ENCODE peak calls at places on chromosomes 16 and 17, in seven cellular contexts. C is ascending aorta; G is progenitor cell of endocrine pancreas; T is omental fat pad; I is tibial artery; B is stimulated activated CD4-positive, alpha-beta T cell treated with anti-CD3 and anti-CD28 coated beads, Interleukin-15, amount 100 ng/mL, for 1 hour; E is NCI-H1092 treated with DMSO at 0.1 percent for 48 hours. K is an unnamed sample.

GRCh38 chr16:2054543-2055245 is 6.9 kb downstream of the TSC2 start:
- DNase-seq in B (no peak), E (no peak), I (no peak), T (no peak), C (no peak), G (no peak), K (no peak)

GRCh38 chr16:81564368-81565060 is 119.9 kb downstream of the CMIP start:
- DNase-seq in E (no peak), I (no peak), B (no peak), T (no peak), C (no peak), G (no peak), K (no peak)

GRCh38 chr17:21525464-21526130 is 149.4 kb downstream of the KCNJ12 start:
- DNase-seq in E (no peak), I (no peak), T (no peak), G (no peak), C (no peak), B (no peak), K (no peak)

GRCh38 chr17:75069783-75070182 is 18.0 kb upstream of the SLC16A5 start:
- DNase-seq in C (no peak), I (no peak), G (no peak), E (no peak), B (no peak), T (no peak), K (peak)

GRCh38 chr16:7313170-7313569 is 19.5 kb upstream of the RBFOX1 start:
- DNase-seq in C (no peak), I (no peak), E (peak), T (no peak), B (no peak), G (no peak), K (no peak)

GRCh38 chr17:49986396-49987289 is 8.4 kb downstream of the DLX3 start:
- DNase-seq in B (no peak), C (no peak), G (no peak), E (no peak), I (no peak), T (no peak), K (no peak)

GRCh38 chr16:88430185-88430523 is 22.9 kb upstream of the ZFPM1 start:
- DNase-seq in E (no peak), B (no peak), G (no peak), T (no peak), I (no peak), C (no peak), K (no peak)

GRCh38 chr17:29179232-29180036 is 764 bp downstream of the MYO18A start:
- DNase-seq in I (no peak), B (no peak), T (no peak), C (no peak), E (peak), G (peak), K (peak)

GRCh38 chr17:78173025-78173715 is 4.8 kb downstream of the SYNGR2 start:
- DNase-seq in E (no peak), I (no peak), T (no peak), G (no peak), B (no peak), C (no peak), K (no peak)

GRCh38 chr17:36943250-36944220 is 5.2 kb upstream of the AATF start:
- DNase-seq in C (no peak), B (no peak), G (no peak), I (no peak), T (no peak), E (no peak), K (no peak)

GRCh38 chr17:751269-752001 is 629 bp downstream of the GEMIN4 start:
- DNase-seq in T (no peak), I (peak), G (no peak), E (no peak), B (peak), C (no peak), K (peak)

GRCh38 chr17:58005031-58005727 is 1.9 kb downstream of the SRSF1 start:
- DNase-seq in B (no peak), I (no peak), C (no peak), T (no peak), E (no peak), G (no peak), K (no peak)

GRCh38 chr17:81097134-81097942 is 62.4 kb downstream of the BAIAP2 start:
- DNase-seq in B (peak), T (peak), I (peak), C (peak), E (no peak), G (peak), K (peak)

GRCh38 chr17:48759288-48759687 is 30.7 kb upstream of the HOXB13 start:
- DNase-seq in B (no peak), C (no peak), G (no peak), I (no peak), E (no peak), T (no peak), K (no peak)

GRCh38 chr17:61251939-61252865 is 147.4 kb upstream of the TBX2 start:
- DNase-seq in G (no peak), B (no peak), T (peak), C (peak), E (no peak), I (peak), K (no peak)

GRCh38 chr16:75491876-75492275 is 3.4 kb downstream of the CHST6 start:
- DNase-seq in E (peak), B (no peak), G (no peak), I (no peak), C (no peak), T (no peak), K (peak)

GRCh38 chr17:31096106-31096436 is 1.3 kb downstream of the NF1 start:
- DNase-seq in C (no peak), G (no peak), I (no peak), E (no peak), B (no peak), T (no peak), K (no peak)

GRCh38 chr17:148757-149156 is 11.4 kb downstream of the SCGB1C2 start:
- DNase-seq in B (no peak), G (peak), E (no peak), C (no peak), T (no peak), I (no peak), K (no peak)

GRCh38 chr16:68707341-68708152 is 29.5 kb upstream of the CDH1 start:
- DNase-seq in B (no peak), C (no peak), G (no peak), T (no peak), I (no peak), E (no peak), K (peak)

GRCh38 chr16:49631521-49632041 is 224.3 kb downstream of the ZNF423 start:
- DNase-seq in I (no peak), E (no peak), T (no peak), B (no peak), G (no peak), C (no peak), K (no peak)

GRCh38 chr17:8220783-8221662 is 10.6 kb upstream of the AURKB start:
- DNase-seq in B (peak), T (peak), C (peak), I (peak), E (peak), G (peak), K (peak)

K was measured in RWPE1.